ENCODE peak calls at places on chromosomes 7 and 10, in eight cellular contexts. One of them, this sample, is unnamed.

GRCh38 chr7:5143935-5144903 is 45.8 kb upstream of the WIPI2 start:
- DNase-seq in foreskin keratinocyte: no peak
- DNase-seq in heart left ventricle: no peak
- DNase-seq in heart right ventricle: no peak
- DNase-seq in spleen: peak; percentile 86
- DNase-seq in endodermal cell: no peak
- DNase-seq in ovary: no peak
- DNase-seq in CD8-positive, alpha-beta T cell: peak; percentile 85
- DNase-seq in this sample: peak; percentile 41

GRCh38 chr7:126486806-126487205 is 765.9 kb downstream of the GRM8 start:
- DNase-seq in CD8-positive, alpha-beta T cell: no peak
- DNase-seq in endodermal cell: no peak
- DNase-seq in spleen: no peak
- DNase-seq in heart right ventricle: no peak
- DNase-seq in heart left ventricle: no peak
- DNase-seq in ovary: no peak
- DNase-seq in foreskin keratinocyte: no peak
- DNase-seq in this sample: no peak

GRCh38 chr7:150487625-150488024 is 27.0 kb upstream of the GIMAP7 start:
- DNase-seq in heart left ventricle: no peak
- DNase-seq in CD8-positive, alpha-beta T cell: no peak
- DNase-seq in endodermal cell: no peak
- DNase-seq in spleen: no peak
- DNase-seq in ovary: no peak
- DNase-seq in foreskin keratinocyte: no peak
- DNase-seq in heart right ventricle: no peak
- DNase-seq in this sample: no peak

GRCh38 chr10:129877773-129878371 is 86.2 kb downstream of the EBF3 start:
- DNase-seq in CD8-positive, alpha-beta T cell: no peak
- DNase-seq in heart left ventricle: no peak
- DNase-seq in ovary: no peak
- DNase-seq in heart right ventricle: no peak
- DNase-seq in spleen: no peak
- DNase-seq in foreskin keratinocyte: no peak
- DNase-seq in endodermal cell: peak; percentile 86
- DNase-seq in this sample: peak; percentile 75

GRCh38 chr7:7803597-7804229 is 85.3 kb upstream of the RPA3 start:
- DNase-seq in ovary: no peak
- DNase-seq in heart left ventricle: no peak
- DNase-seq in endodermal cell: no peak
- DNase-seq in heart right ventricle: no peak
- DNase-seq in spleen: no peak
- DNase-seq in foreskin keratinocyte: no peak
- DNase-seq in CD8-positive, alpha-beta T cell: no peak
- DNase-seq in this sample: no peak

GRCh38 chr10:20888620-20889337 is 8.3 kb downstream of the NEBL start:
- DNase-seq in CD8-positive, alpha-beta T cell: no peak
- DNase-seq in endodermal cell: no peak
- DNase-seq in heart right ventricle: no peak
- DNase-seq in ovary: no peak
- DNase-seq in heart left ventricle: no peak
- DNase-seq in foreskin keratinocyte: no peak
- DNase-seq in spleen: no peak
- DNase-seq in this sample: no peak

GRCh38 chr7:34430456-34430855 is 227.6 kb upstream of the NPSR1 start:
- DNase-seq in CD8-positive, alpha-beta T cell: no peak
- DNase-seq in heart right ventricle: peak; percentile 23
- DNase-seq in heart left ventricle: no peak
- DNase-seq in endodermal cell: peak; percentile 58
- DNase-seq in ovary: peak; percentile 19
- DNase-seq in foreskin keratinocyte: peak; percentile 61
- DNase-seq in spleen: no peak
- DNase-seq in this sample: peak; percentile 26

GRCh38 chr7:129671276-129671675 is 59.8 kb downstream of the NRF1 start:
- DNase-seq in endodermal cell: no peak
- DNase-seq in heart left ventricle: no peak
- DNase-seq in spleen: no peak
- DNase-seq in ovary: no peak
- DNase-seq in CD8-positive, alpha-beta T cell: no peak
- DNase-seq in heart right ventricle: no peak
- DNase-seq in foreskin keratinocyte: no peak
- DNase-seq in this sample: no peak

GRCh38 chr7:3272691-3273141 is 28.3 kb upstream of the SDK1 start:
- DNase-seq in heart left ventricle: no peak
- DNase-seq in CD8-positive, alpha-beta T cell: no peak
- DNase-seq in ovary: no peak
- DNase-seq in foreskin keratinocyte: peak; percentile 41
- DNase-seq in endodermal cell: no peak
- DNase-seq in heart right ventricle: no peak
- DNase-seq in spleen: no peak
- DNase-seq in this sample: no peak

GRCh38 chr10:30182191-30183075 is 123.0 kb upstream of the JCAD start:
- DNase-seq in heart right ventricle: no peak
- DNase-seq in ovary: no peak
- DNase-seq in CD8-positive, alpha-beta T cell: no peak
- DNase-seq in spleen: no peak
- DNase-seq in endodermal cell: no peak
- DNase-seq in foreskin keratinocyte: peak; percentile 74
- DNase-seq in heart left ventricle: no peak
- DNase-seq in this sample: no peak

GRCh38 chr7:128318696-128319095 is 25.0 kb downstream of the RBM28 start:
- DNase-seq in spleen: no peak
- DNase-seq in CD8-positive, alpha-beta T cell: no peak
- DNase-seq in endodermal cell: no peak
- DNase-seq in heart right ventricle: no peak
- DNase-seq in heart left ventricle: no peak
- DNase-seq in ovary: no peak
- DNase-seq in foreskin keratinocyte: no peak
- DNase-seq in this sample: no peak

GRCh38 chr10:22491931-22492615 is 146.8 kb downstream of the SPAG6 start:
- DNase-seq in ovary: no peak
- DNase-seq in endodermal cell: no peak
- DNase-seq in heart right ventricle: no peak
- DNase-seq in heart left ventricle: no peak
- DNase-seq in foreskin keratinocyte: no peak
- DNase-seq in spleen: no peak
- DNase-seq in CD8-positive, alpha-beta T cell: peak; percentile 52
- DNase-seq in this sample: no peak

GRCh38 chr7:36215017-36215621 is 62.1 kb downstream of the EEPD1 start:
- DNase-seq in heart left ventricle: no peak
- DNase-seq in foreskin keratinocyte: no peak
- DNase-seq in endodermal cell: peak; percentile 56
- DNase-seq in ovary: no peak
- DNase-seq in heart right ventricle: no peak
- DNase-seq in spleen: no peak
- DNase-seq in CD8-positive, alpha-beta T cell: no peak
- DNase-seq in this sample: peak; percentile 57

GRCh38 chr7:157886711-157887110 is 549.9 kb downstream of the DNAJB6 start:
- DNase-seq in CD8-positive, alpha-beta T cell: no peak
- DNase-seq in heart left ventricle: no peak
- DNase-seq in foreskin keratinocyte: no peak
- DNase-seq in heart right ventricle: no peak
- DNase-seq in ovary: no peak
- DNase-seq in spleen: peak; percentile 47
- DNase-seq in endodermal cell: no peak
- DNase-seq in this sample: no peak

GRCh38 chr7:151509670-151510333 is 9.9 kb downstream of the RHEB start:
- DNase-seq in ovary: no peak
- DNase-seq in foreskin keratinocyte: no peak
- DNase-seq in heart right ventricle: no peak
- DNase-seq in heart left ventricle: no peak
- DNase-seq in CD8-positive, alpha-beta T cell: no peak
- DNase-seq in spleen: no peak
- DNase-seq in endodermal cell: no peak
- DNase-seq in this sample: no peak

GRCh38 chr7:106071356-106071998 is 40.6 kb downstream of the SYPL1 start:
- DNase-seq in endodermal cell: peak; percentile 85
- DNase-seq in heart left ventricle: no peak
- DNase-seq in spleen: peak; percentile 89
- DNase-seq in ovary: no peak
- DNase-seq in CD8-positive, alpha-beta T cell: peak; percentile 74
- DNase-seq in heart right ventricle: no peak
- DNase-seq in foreskin keratinocyte: peak; percentile 90
- DNase-seq in this sample: no peak

GRCh38 chr10:114246679-114247305 is 7.7 kb downstream of the VWA2 start:
- DNase-seq in endodermal cell: no peak
- DNase-seq in heart right ventricle: no peak
- DNase-seq in foreskin keratinocyte: peak; percentile 90
- DNase-seq in spleen: no peak
- DNase-seq in ovary: no peak
- DNase-seq in heart left ventricle: no peak
- DNase-seq in CD8-positive, alpha-beta T cell: no peak
- DNase-seq in this sample: no peak

GRCh38 chr7:158035343-158035742 is 552.3 kb downstream of the PTPRN2 start:
- DNase-seq in CD8-positive, alpha-beta T cell: no peak
- DNase-seq in endodermal cell: peak; percentile 18
- DNase-seq in heart left ventricle: no peak
- DNase-seq in foreskin keratinocyte: no peak
- DNase-seq in heart right ventricle: no peak
- DNase-seq in spleen: no peak
- DNase-seq in ovary: no peak
- DNase-seq in this sample: no peak

DNA sequence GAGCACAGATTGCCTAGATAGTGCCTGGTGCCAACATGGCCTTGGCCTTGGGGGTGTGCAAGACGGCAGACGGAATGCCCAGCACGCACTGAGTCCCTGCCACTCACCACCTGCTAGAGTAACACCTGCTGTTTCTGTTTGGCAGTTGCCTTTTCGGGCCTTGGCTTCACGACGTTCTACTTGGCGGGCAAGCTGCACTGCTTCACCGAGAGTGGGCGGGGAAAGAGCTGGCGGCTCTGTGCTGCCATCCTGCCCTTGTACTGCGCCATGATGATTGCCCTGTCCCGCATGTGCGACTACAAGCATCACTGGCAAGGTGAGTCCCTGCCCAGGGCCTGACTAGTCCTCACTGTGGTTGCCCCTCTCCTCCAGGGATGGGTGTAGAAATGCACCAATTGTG is 118.0 kb downstream of the PLPP4 start:
- DNase-seq in endodermal cell: no peak
- DNase-seq in spleen: no peak
- DNase-seq in CD8-positive, alpha-beta T cell: no peak
- DNase-seq in heart left ventricle: no peak
- DNase-seq in foreskin keratinocyte: no peak
- DNase-seq in heart right ventricle: no peak
- DNase-seq in ovary: no peak
- DNase-seq in this sample: no peak
- H3K4me1 ChIP-seq in endodermal cell: no peaks in the 10 kb centered on the region
- H3K4me1 ChIP-seq in spleen: no peaks in the 10 kb centered on the region
- H3K4me1 ChIP-seq in CD8-positive, alpha-beta T cell: no peaks in the 10 kb centered on the region
- H3K4me1 ChIP-seq in heart left ventricle: no peaks in the 10 kb centered on the region
- H3K4me1 ChIP-seq in foreskin keratinocyte: no peaks in the 10 kb centered on the region
- H3K4me1 ChIP-seq in heart right ventricle: no peaks in the 10 kb centered on the region
- H3K4me1 ChIP-seq in ovary: no peaks in the 10 kb centered on the region
- H3K4me1 ChIP-seq in this sample: no peaks in the 10 kb centered on the region

DNA sequence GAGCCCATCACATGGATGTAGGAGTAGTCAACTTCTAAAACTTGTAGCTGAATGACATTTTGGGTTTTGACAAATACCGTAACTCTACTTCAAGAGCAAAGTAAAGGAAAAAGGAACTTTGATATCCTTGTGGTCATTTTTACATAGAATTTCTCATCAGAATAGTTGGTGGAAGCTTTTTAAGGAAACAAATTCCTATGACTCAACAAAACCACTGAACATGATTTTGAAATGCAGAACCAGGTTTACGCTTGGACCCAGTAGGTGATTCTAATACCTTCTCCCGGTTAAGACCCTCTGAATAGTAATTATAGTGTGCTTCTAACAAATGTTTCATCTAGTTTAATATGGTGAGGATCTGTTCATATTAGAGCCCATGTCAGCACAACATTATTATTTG is 307.8 kb downstream of the GPR37 start:
- DNase-seq in spleen: no peak
- DNase-seq in foreskin keratinocyte: peak; percentile 67
- DNase-seq in heart right ventricle: no peak
- DNase-seq in CD8-positive, alpha-beta T cell: no peak
- DNase-seq in ovary: no peak
- DNase-seq in endodermal cell: no peak
- DNase-seq in heart left ventricle: no peak
- DNase-seq in this sample: no peak
- H3K4me1 ChIP-seq in spleen: no peaks in the 10 kb centered on the region
- H3K4me1 ChIP-seq in foreskin keratinocyte: peaks cover 17% of the 10 kb centered on the region
- H3K4me1 ChIP-seq in heart right ventricle: no peaks in the 10 kb centered on the region
- H3K4me1 ChIP-seq in CD8-positive, alpha-beta T cell: no peaks in the 10 kb centered on the region
- H3K4me1 ChIP-seq in ovary: no peaks in the 10 kb centered on the region
- H3K4me1 ChIP-seq in endodermal cell: no peaks in the 10 kb centered on the region
- H3K4me1 ChIP-seq in heart left ventricle: no peaks in the 10 kb centered on the region
- H3K4me1 ChIP-seq in this sample: no peaks in the 10 kb centered on the region

GRCh38 chr7:79512269-79512668 is 58.8 kb upstream of the MAGI2 start:
- DNase-seq in foreskin keratinocyte: peak; percentile 43
- DNase-seq in CD8-positive, alpha-beta T cell: no peak
- DNase-seq in heart right ventricle: no peak
- DNase-seq in ovary: no peak
- DNase-seq in heart left ventricle: no peak
- DNase-seq in spleen: no peak
- DNase-seq in endodermal cell: no peak
- DNase-seq in this sample: no peak

GRCh38 chr7:79515358-79515757 is 61.9 kb upstream of the MAGI2 start:
- DNase-seq in foreskin keratinocyte: no peak
- DNase-seq in endodermal cell: no peak
- DNase-seq in ovary: no peak
- DNase-seq in heart right ventricle: no peak
- DNase-seq in heart left ventricle: no peak
- DNase-seq in CD8-positive, alpha-beta T cell: no peak
- DNase-seq in spleen: no peak
- DNase-seq in this sample: no peak

GRCh38 chr7:79513271-79513670 is 59.8 kb upstream of the MAGI2 start:
- DNase-seq in heart right ventricle: no peak
- DNase-seq in heart left ventricle: no peak
- DNase-seq in ovary: no peak
- DNase-seq in CD8-positive, alpha-beta T cell: no peak
- DNase-seq in foreskin keratinocyte: no peak
- DNase-seq in spleen: no peak
- DNase-seq in endodermal cell: no peak
- DNase-seq in this sample: no peak
- H3K4me1 ChIP-seq in heart right ventricle: no peaks in the 10 kb centered on the region
- H3K4me1 ChIP-seq in heart left ventricle: no peaks in the 10 kb centered on the region
- H3K4me1 ChIP-seq in ovary: no peaks in the 10 kb centered on the region
- H3K4me1 ChIP-seq in CD8-positive, alpha-beta T cell: no peaks in the 10 kb centered on the region
- H3K4me1 ChIP-seq in foreskin keratinocyte: no peaks in the 10 kb centered on the region
- H3K4me1 ChIP-seq in spleen: no peaks in the 10 kb centered on the region
- H3K4me1 ChIP-seq in endodermal cell: no peaks in the 10 kb centered on the region
- H3K4me1 ChIP-seq in this sample: peaks cover 10% of the 10 kb centered on the region

GRCh38 chr10:51257511-51258248 is 183.4 kb downstream of the PRKG1 start:
- DNase-seq in ovary: no peak
- DNase-seq in heart right ventricle: no peak
- DNase-seq in foreskin keratinocyte: no peak
- DNase-seq in heart left ventricle: no peak
- DNase-seq in CD8-positive, alpha-beta T cell: no peak
- DNase-seq in spleen: no peak
- DNase-seq in endodermal cell: no peak
- DNase-seq in this sample: no peak

DNA sequence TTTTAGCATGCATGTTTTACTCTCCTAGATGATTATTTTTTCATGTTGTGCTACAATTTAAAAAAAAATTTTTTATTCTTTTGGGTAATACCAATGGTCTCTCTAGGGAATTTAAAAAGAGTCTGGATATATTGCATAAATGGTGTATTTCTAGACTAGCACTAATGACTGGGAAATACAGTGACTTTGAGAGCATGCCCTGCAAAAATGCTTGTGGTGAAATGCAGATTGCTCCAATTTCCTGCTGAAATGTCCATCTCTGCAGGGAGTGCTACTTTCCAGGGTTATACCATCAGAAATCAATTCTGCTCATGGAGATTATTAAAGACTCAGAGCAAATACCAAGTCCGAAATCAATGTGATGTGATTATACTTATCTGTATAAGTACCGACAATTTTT is 186.1 kb downstream of the PRKG1 start:
- DNase-seq in spleen: no peak
- DNase-seq in ovary: no peak
- DNase-seq in heart left ventricle: no peak
- DNase-seq in foreskin keratinocyte: no peak
- DNase-seq in CD8-positive, alpha-beta T cell: no peak
- DNase-seq in heart right ventricle: no peak
- DNase-seq in endodermal cell: no peak
- DNase-seq in this sample: no peak
- H3K4me1 ChIP-seq in spleen: no peaks in the 10 kb centered on the region
- H3K4me1 ChIP-seq in ovary: no peaks in the 10 kb centered on the region
- H3K4me1 ChIP-seq in heart left ventricle: no peaks in the 10 kb centered on the region
- H3K4me1 ChIP-seq in foreskin keratinocyte: no peaks in the 10 kb centered on the region
- H3K4me1 ChIP-seq in CD8-positive, alpha-beta T cell: no peaks in the 10 kb centered on the region
- H3K4me1 ChIP-seq in heart right ventricle: no peaks in the 10 kb centered on the region
- H3K4me1 ChIP-seq in endodermal cell: no peaks in the 10 kb centered on the region
- H3K4me1 ChIP-seq in this sample: peaks cover 59% of the 10 kb centered on the region